ENCODE peak calls at places on chromosomes 7 and 10, in six cellular contexts. W is GM13977, U is coronary artery, E is GM06990, H is kidney, N is BE2C. T is an unnamed sample.

GRCh38 chr10:3773465-3774017 is 11.5 kb downstream of the KLF6 start:
- DNase-seq in W (no peak), U (peak), E (no peak), H (no peak), N (no peak), T (no peak)

GRCh38 chr7:28498636-28499035 is 86.3 kb downstream of the CREB5 start:
- DNase-seq in W (no peak), U (no peak), E (no peak), H (no peak), N (no peak), T (no peak)

GRCh38 chr7:131109011-131109756 is 218.5 kb upstream of the MKLN1 start:
- DNase-seq in W (no peak), U (no peak), E (no peak), H (peak), N (no peak), T (peak)

GRCh38 chr7:111499027-111499426 is 63.3 kb downstream of the IMMP2L start:
- DNase-seq in W (no peak), U (no peak), E (no peak), H (no peak), N (no peak), T (peak)

GRCh38 chr10:12418725-12419278 is 69.5 kb downstream of the CAMK1D start:
- DNase-seq in W (no peak), U (no peak), E (no peak), H (no peak), N (no peak), T (no peak)

GRCh38 chr10:103102195-103102594 is 90.9 kb downstream of the NT5C2 start:
- DNase-seq in W (no peak), U (no peak), E (no peak), H (no peak), N (no peak), T (no peak)

GRCh38 chr10:21273400-21273968 is 252.0 kb downstream of the SKIDA1 start:
- DNase-seq in W (no peak), U (no peak), E (no peak), H (no peak), N (no peak), T (no peak)

GRCh38 chr7:103369430-103369829 is 22.0 kb downstream of the PSMC2 start:
- DNase-seq in W (no peak), U (no peak), E (no peak), H (no peak), N (no peak), T (no peak)

GRCh38 chr10:92880233-92880861 is 32.0 kb downstream of the EXOC6 start:
- DNase-seq in W (no peak), U (no peak), E (no peak), H (no peak), N (peak), T (peak)
- TF ChIP-seq CTCF in W (peak), U (no peak), E (peak), H (peak), N (peak), T (peak)

GRCh38 chr10:34737772-34738169 is 77.3 kb downstream of the PARD3 start:
- DNase-seq in W (no peak), U (no peak), E (no peak), H (no peak), N (no peak), T (no peak)
- TF ChIP-seq CTCF in W (no peak), U (no peak), E (no peak), H (no peak), N (no peak), T (no peak)

DNA sequence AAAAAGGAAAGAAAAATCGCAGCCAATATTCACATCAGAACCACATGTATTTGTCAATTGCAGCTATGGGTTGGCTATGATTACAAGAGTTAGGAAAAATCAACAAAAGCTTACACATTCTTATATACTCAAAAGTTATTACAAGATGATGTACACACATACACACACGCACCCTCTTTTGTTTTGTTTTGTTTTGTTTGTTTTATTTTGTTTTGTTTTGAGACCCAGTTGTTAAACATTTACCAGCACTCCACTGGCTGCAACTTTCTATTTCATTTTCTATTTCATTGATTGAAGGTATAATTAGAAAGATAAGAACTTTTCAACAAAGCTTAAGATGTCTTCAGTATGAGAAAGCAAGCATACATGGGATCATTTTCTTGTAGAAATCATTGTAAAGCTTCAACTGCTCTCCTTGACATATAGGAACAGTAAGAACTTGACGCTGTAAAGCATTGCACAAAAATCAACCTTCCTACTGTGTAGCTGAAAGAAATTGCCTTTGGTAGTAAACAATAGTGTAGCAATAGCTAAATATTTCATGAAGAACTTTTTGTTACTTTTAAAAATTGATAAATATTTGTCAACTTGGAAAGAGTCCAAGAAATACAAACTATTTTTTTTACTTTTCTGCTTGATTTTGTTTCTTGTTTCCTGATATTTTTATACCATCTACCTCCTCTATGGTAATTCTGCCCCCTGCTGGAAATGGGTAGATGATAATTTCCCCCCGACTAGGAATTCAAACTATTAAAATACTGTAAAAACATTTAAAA is 205.9 kb downstream of the MBL2 start:
- DNase-seq in W (no peak), U (no peak), E (no peak), H (no peak), N (peak), T (peak)
- TF ChIP-seq CTCF in W (peak), U (no peak), E (peak), H (no peak), N (peak), T (peak)

GRCh38 chr10:69224862-69225657 is 4.9 kb downstream of the HKDC1 start:
- DNase-seq in W (no peak), U (no peak), E (no peak), H (no peak), N (no peak), T (peak)
- TF ChIP-seq CTCF in W (no peak), U (no peak), E (no peak), H (no peak), N (no peak), T (no peak)

GRCh38 chr7:20785211-20786048 is 1.3 kb downstream of the SP8 start:
- DNase-seq in W (peak), U (no peak), E (no peak), H (no peak), N (no peak), T (peak)

GRCh38 chr7:20787658-20788057 is 972 bp upstream of the SP8 start:
- DNase-seq in W (no peak), U (no peak), E (no peak), H (no peak), N (no peak), T (no peak)

GRCh38 chr7:20786049-20786412 is 655 bp downstream of the SP8 start:
- DNase-seq in W (peak), U (no peak), E (no peak), H (no peak), N (no peak), T (peak)

GRCh38 chr7:20786779-20787651 is at the start of gene SP8:
- DNase-seq in W (peak), U (no peak), E (peak), H (no peak), N (peak), T (peak)

DNA sequence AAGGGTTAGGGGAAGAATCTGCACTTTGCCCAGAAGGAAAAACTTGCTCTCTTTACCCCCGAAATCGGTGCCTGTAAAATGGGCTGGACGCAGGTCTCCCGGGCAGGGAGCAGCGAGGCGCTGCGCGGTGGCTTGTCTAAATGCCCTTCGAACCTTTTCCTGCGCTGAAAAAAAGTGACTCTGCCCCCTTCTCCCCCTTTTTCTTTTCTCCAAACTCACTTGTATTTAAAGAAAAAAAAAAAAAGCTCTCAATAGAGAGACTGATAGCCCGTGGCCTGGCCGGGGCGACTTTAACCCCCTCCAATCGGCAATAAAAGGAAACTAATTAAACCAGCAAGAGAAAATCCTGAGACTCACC is 286 bp downstream of the SP8 start:
- DNase-seq in W (no peak), U (no peak), E (no peak), H (no peak), N (no peak), T (peak)
- TF ChIP-seq CTCF in W (no peak), U (no peak), E (no peak), H (no peak), N (no peak), T (no peak)

GRCh38 chr10:70542565-70542938 is 60.0 kb downstream of the PRF1 start:
- DNase-seq in W (no peak), U (no peak), E (no peak), H (no peak), N (no peak), T (no peak)
- TF ChIP-seq CTCF in W (peak), U (no peak), E (no peak), H (no peak), N (peak), T (no peak)